ENCODE peak calls at places on chromosomes 3 and 15, in six cellular contexts. X, J, S, H, K and Y are unnamed samples. For H3K4me1, the result is how much of the 10 kb centered on the place peaks cover.

GRCh38 chr15:29759596-29759995 is 62.7 kb downstream of the TJP1 start:
- ATAC-seq in X (no peak), H (no peak), K (no peak), S (no peak), J (no peak), Y (no peak)

GRCh38 chr3:45367451-45367850 is 20.9 kb upstream of the LARS2 start:
- ATAC-seq in S (no peak), K (no peak), J (no peak), H (no peak), X (peak), Y (no peak)

GRCh38 chr3:15754047-15754446 is 43.7 kb downstream of the ANKRD28 start:
- ATAC-seq in S (no peak), H (no peak), J (no peak), X (no peak), K (peak), Y (no peak)

GRCh38 chr15:63634154-63634553 is 37.0 kb downstream of the FBXL22 start:
- ATAC-seq in X (no peak), S (no peak), K (no peak), H (no peak), J (no peak), Y (no peak)

GRCh38 chr3:182632077-182632393 is 161.3 kb upstream of the ATP11B start:
- ATAC-seq in X (no peak), S (no peak), J (no peak), H (no peak), K (no peak), Y (no peak)

GRCh38 chr3:18411541-18411940 is 13.6 kb downstream of the SATB1 start:
- ATAC-seq in S (no peak), K (no peak), X (no peak), H (no peak), J (no peak), Y (no peak)

GRCh38 chr3:127044996-127045395 is 62.1 kb downstream of the PLXNA1 start:
- ATAC-seq in X (peak), S (peak), K (peak), H (peak), J (peak), Y (no peak)

GRCh38 chr15:92949604-92950249 is 49.6 kb downstream of the CHD2 start:
- ATAC-seq in K (no peak), S (no peak), X (no peak), J (no peak), H (peak), Y (no peak)

GRCh38 chr3:161254861-161255260 is 33.8 kb downstream of the NMD3 start:
- ATAC-seq in S (no peak), J (no peak), H (no peak), X (no peak), K (no peak), Y (no peak)

DNA sequence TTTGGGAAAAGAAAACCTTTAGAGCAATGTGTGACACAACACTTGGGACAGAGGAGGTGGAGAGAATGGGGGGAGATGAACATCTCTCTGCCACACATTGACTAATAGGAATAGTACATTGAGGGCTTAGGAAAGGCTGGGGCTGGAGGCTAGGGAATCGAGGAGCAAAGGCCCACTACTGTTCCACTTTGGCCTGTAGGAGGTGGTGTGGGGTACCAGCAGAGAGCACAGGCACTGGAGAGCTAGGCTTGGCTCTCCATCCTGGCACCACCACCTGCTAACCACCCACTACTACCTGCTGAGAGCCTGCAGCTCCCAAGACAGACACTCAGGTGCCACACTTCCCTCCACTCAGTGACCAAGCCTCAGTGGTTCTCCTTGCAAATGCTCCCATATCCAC is 19.4 kb downstream of the CCDC32 start:
- ATAC-seq in K (no peak), J (peak), X (peak), S (no peak), H (no peak), Y (no peak)
- H3K4me3 ChIP-seq in K (no peak), J (no peak), X (no peak), S (no peak), H (no peak), Y (no peak)

DNA sequence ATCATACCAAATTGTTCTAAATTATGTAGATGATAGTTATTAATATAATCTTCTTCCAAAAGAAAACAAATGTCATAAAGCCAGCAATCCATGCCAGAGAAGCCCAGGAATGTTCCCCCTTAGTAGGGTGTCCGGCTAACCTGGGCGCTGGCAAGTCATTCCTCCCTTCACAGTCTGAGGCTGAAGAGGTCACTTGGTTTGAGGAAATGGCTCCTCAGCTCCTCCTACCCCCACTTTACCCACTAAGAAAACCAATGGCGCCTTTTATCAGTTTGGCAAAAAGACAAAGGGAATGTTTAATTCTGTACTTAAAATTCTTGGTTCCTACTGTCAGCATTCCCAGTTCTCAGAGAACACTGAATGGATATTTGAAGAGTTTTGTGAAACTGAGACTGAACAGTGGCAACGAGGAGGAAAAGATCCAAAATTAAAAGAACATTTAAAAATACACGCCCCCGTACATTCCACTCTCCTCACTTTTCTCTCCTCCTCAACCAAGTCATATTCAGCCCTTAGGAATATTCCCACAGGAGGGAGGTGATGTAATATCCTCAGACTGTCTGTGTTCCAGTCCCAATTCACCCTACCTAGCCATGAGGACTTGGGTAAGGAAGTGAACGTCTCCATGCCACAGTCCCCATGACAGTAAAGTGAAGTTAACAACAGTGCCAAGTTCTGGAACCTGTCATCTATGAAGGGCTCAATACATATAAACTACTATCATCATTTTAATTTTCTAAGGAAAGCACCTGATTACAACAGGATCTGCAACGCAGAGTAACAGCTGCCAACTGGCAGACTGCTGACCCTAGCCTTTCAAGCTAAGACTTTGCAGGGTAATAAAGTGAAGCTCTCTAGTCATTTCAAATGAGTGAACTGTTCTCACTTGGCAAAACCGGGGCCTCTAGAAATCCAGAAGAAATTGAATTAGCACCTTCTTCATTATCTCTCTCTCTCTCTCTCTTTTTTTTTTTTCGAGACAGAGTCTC is 234.4 kb upstream of the ICE2 start:
- ATAC-seq in X (no peak), S (peak), J (no peak), K (no peak), H (no peak), Y (peak)
- TF ChIP-seq POLR2AphosphoS5 in X (no peak), S (peak), J (no peak), K (no peak), H (no peak), Y (peak)

GRCh38 chr15:99507016-99507731 is 58.6 kb upstream of the MEF2A start:
- ATAC-seq in S (peak), K (no peak), X (no peak), H (peak), J (peak), Y (peak)
- H3K4me1 ChIP-seq in S (under half), K (half or more), X (under half), H (under half), J (under half), Y (under half)

DNA sequence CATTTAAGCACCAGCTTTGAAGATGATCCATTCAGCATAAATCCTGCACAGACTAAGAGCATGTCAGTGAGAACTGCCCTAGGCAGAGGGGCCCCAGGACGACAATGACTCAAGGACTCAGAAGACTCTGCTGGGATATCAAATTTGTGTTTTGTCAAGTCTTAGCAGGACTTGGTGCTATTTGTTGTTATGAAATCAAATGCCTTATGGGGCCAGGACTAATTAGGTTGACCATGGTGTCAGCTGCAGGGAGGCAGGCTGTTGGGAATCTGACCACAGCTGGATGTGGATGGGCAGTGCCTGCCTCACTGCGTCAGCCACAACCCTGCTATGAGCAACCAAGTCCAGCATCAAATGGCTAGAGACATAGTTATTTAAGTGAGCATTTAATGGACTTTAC is 91.9 kb downstream of the RYR3 start:
- ATAC-seq in K (no peak), J (no peak), X (no peak), S (no peak), H (no peak), Y (no peak)
- H3K4me3 ChIP-seq in K (no peak), J (no peak), X (no peak), S (no peak), H (no peak), Y (no peak)

DNA sequence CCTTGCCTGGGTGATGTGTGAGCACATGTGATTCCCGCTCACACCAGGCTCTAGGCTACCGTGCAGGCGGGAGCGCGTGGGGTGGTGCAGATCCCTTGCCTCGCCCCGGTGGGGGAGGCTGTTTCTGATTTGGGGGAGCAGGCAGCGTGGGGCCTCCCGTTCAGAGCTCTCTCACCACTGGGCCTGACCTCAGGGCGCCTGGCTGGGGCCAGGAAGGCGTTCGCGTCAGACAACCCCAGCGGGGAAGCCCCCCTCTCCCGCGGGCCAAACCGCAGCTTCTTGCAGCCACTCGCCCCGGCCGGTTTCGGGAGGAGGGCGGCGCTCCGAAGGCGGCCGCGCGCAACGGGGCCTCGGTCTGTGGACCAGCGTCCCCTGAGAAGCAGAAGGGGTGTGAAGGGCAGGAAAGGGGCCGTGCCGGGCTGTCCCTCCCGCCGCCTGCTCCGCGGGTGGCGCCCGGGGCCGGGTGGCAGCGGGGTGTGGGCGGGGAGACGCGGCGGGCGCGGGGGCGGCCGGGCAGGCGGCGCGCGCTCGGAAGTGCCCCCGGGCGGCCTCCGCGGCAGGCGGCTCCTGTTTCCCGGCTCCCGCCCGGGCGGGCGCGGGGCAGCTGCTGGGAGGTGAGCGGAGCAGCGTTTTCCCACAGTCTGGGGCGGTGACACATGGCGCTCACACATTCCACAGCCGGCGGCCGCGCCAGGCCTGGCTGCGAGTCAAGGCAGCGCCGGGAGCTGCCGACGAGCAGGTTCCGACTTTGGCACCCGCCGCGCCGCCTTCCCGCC is 65.1 kb upstream of the HES1 start:
- ATAC-seq in S (peak), X (peak), K (peak), H (peak), J (peak), Y (peak)
- TF ChIP-seq POLR2AphosphoS5 in S (peak), X (no peak), K (no peak), H (no peak), J (peak), Y (peak)

DNA sequence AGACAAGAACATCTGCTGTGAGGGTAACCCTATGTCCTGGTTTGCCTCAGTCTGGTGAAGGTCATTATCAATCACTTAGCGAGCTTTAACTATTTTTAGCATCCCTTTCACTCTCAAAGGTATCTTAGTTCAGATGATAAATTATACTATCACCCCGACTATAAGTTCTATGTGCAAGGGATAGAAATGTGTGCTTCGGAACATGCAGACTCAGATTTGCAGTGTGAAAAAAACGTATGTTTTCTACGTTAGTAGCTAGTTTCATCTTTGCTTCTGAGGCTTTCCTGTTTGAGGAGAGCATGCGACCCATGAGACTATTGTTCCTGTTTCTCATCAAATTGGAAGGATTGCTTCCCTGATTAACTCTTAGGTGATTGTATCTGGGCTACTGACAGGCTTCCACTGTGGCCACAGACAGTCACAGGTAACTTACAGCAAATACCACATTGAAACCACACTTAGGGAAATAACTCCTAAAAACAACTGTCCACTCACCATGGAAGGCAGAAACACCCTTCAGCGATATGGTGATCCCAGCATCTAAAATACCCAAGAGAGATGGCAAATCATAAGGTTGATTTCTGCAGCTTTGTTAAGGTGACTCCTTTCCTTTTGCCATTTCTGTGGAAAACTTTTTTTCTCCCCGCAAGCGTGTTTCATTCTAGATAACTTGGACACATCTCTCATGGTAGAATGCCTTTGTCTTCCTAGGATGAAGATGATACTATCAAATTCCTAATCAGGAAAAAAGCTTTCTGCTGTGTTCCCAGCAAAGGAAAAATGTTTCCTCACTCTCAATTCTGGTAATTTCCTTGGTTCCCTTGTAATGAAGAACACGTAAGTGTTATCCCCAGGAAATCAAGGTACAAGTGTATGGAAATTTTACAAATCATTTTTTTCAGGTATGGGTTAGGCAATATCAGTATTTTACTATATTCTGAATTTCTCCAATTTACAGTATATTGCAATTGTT is 5.2 kb downstream of the GCSAM start:
- ATAC-seq in J (no peak), S (peak), K (peak), H (no peak), X (no peak), Y (no peak)
- H3K4me1 ChIP-seq in J (under half), S (under half), K (half or more), H (under half), X (under half), Y (under half)

GRCh38 chr3:9346141-9346540 is 16.7 kb upstream of the THUMPD3 start:
- ATAC-seq in K (no peak), S (no peak), J (no peak), X (no peak), H (no peak), Y (no peak)

GRCh38 chr3:9345041-9345440 is 17.8 kb upstream of the THUMPD3 start:
- ATAC-seq in X (no peak), H (no peak), J (no peak), S (no peak), K (no peak), Y (no peak)

GRCh38 chr3:9340450-9341009 is 22.3 kb upstream of the THUMPD3 start:
- ATAC-seq in S (no peak), J (no peak), H (peak), X (peak), K (no peak), Y (no peak)

GRCh38 chr3:9342696-9343095 is 20.2 kb upstream of the THUMPD3 start:
- ATAC-seq in H (no peak), J (no peak), X (no peak), K (no peak), S (no peak), Y (no peak)

GRCh38 chr3:9343115-9343514 is 19.7 kb upstream of the THUMPD3 start:
- ATAC-seq in J (no peak), S (no peak), H (no peak), K (no peak), X (no peak), Y (no peak)
- H3K4me3 ChIP-seq in J (no peak), S (no peak), H (no peak), K (no peak), X (no peak), Y (no peak)